ENCODE peak calls at places on chromosomes 2 and 18, in ten cellular contexts. J is upper lobe of right lung; W is GM23338; L is naive thymus-derived CD4-positive, alpha-beta T cell; Q is GM23248; V is A549; H is RWPE2; Y is CD4-positive, alpha-beta memory T cell; N is kidney; I is pancreas. R is an unnamed sample. For H3K4me1, the result is how much of the 10 kb centered on the place peaks cover.

GRCh38 chr2:240567872-240568677 is at the start of gene RNPEPL1:
- DNase-seq in N (peak), I (peak), Y (peak), V (peak), J (peak), Q (peak), W (peak), H (peak), L (peak), R (peak)

GRCh38 chr2:135095591-135095990 is 43.5 kb downstream of the RAB3GAP1 start:
- DNase-seq in Y (no peak), W (no peak), Q (no peak), H (no peak), V (no peak), N (no peak), I (no peak), L (no peak), J (no peak), R (no peak)

GRCh38 chr2:230929381-230930148 is 4.5 kb upstream of the GPR55 start:
- DNase-seq in N (no peak), L (no peak), V (no peak), Q (no peak), J (no peak), Y (no peak), I (no peak), H (no peak), W (no peak), R (peak)

GRCh38 chr2:196592331-196592911 is 47.1 kb upstream of the CCDC150 start:
- DNase-seq in V (peak), I (peak), W (peak), H (no peak), N (no peak), Y (no peak), Q (peak), J (peak), L (no peak), R (no peak)

GRCh38 chr18:67581178-67581577 is 64.7 kb upstream of the DSEL start:
- DNase-seq in W (no peak), Y (no peak), Q (no peak), J (no peak), H (no peak), N (no peak), I (no peak), L (no peak), V (no peak), R (no peak)

GRCh38 chr2:191255271-191255670 is 10.1 kb downstream of the MYO1B start:
- DNase-seq in I (no peak), L (no peak), N (no peak), J (no peak), H (no peak), V (no peak), Q (peak), Y (no peak), W (no peak), R (no peak)

GRCh38 chr2:218970916-218971315 is 11.4 kb downstream of the CDK5R2 start:
- DNase-seq in N (no peak), J (no peak), V (no peak), W (no peak), L (no peak), Q (no peak), Y (no peak), I (no peak), H (peak), R (peak)

GRCh38 chr2:241895427-241895731 is 25.9 kb downstream of the RTP5 start:
- DNase-seq in N (no peak), L (no peak), H (no peak), I (no peak), Q (no peak), W (no peak), Y (no peak), J (no peak), V (no peak), R (no peak)

GRCh38 chr2:47867205-47867604 is 39.1 kb downstream of the FBXO11 start:
- DNase-seq in Q (peak), V (peak), N (no peak), L (no peak), H (no peak), Y (no peak), I (no peak), J (no peak), W (no peak), R (no peak)

GRCh38 chr2:86393521-86394490 is 47.4 kb upstream of the KDM3A start:
- DNase-seq in I (no peak), V (no peak), N (no peak), Y (no peak), H (no peak), W (no peak), Q (peak), L (no peak), J (no peak), R (no peak)

GRCh38 chr2:37796481-37796880 is 125.0 kb upstream of the CDC42EP3 start:
- DNase-seq in Q (no peak), N (no peak), L (no peak), Y (no peak), J (no peak), V (no peak), W (no peak), H (no peak), I (no peak), R (no peak)

GRCh38 chr2:197813093-197813787 is 8.8 kb downstream of the PLCL1 start:
- DNase-seq in I (no peak), W (peak), Y (no peak), Q (peak), V (peak), L (no peak), H (no peak), J (no peak), N (no peak), R (no peak)

GRCh38 chr2:43220982-43221659 is 5.3 kb downstream of the ZFP36L2 start:
- DNase-seq in L (peak), J (peak), V (no peak), I (no peak), N (peak), W (peak), Y (peak), H (peak), Q (peak), R (peak)

GRCh38 chr2:239832101-239832994 is 192.8 kb downstream of the NDUFA10 start:
- DNase-seq in H (no peak), W (no peak), N (peak), Q (no peak), Y (no peak), V (no peak), J (peak), I (no peak), L (no peak), R (no peak)

GRCh38 chr2:241254904-241255351 is 60.5 kb downstream of the HDLBP start:
- DNase-seq in H (no peak), V (no peak), I (peak), W (no peak), Y (no peak), Q (no peak), J (no peak), L (no peak), N (no peak), R (peak)

GRCh38 chr2:98356729-98357128 is 10.5 kb downstream of the CNGA3 start:
- DNase-seq in Q (no peak), H (no peak), N (no peak), W (no peak), J (no peak), Y (no peak), L (no peak), I (no peak), V (peak), R (no peak)

GRCh38 chr2:159867557-159868330 is 69.7 kb upstream of the CD302 start:
- DNase-seq in Y (no peak), L (no peak), J (no peak), W (no peak), I (no peak), N (no peak), V (no peak), Q (no peak), H (no peak), R (no peak)

GRCh38 chr18:73462092-73462491 is 594.3 kb upstream of the NETO1 start:
- DNase-seq in H (no peak), N (no peak), W (no peak), J (no peak), Y (no peak), V (no peak), I (no peak), Q (peak), L (no peak), R (no peak)

GRCh38 chr2:189557373-189557772 is 23.2 kb downstream of the SLC40A1 start:
- DNase-seq in L (no peak), N (no peak), V (no peak), J (no peak), I (no peak), H (no peak), Q (no peak), W (no peak), Y (no peak), R (no peak)

GRCh38 chr18:79738041-79738461 is 58.4 kb downstream of the CTDP1 start:
- DNase-seq in V (no peak), Y (no peak), Q (no peak), W (no peak), H (peak), J (peak), I (peak), N (peak), L (no peak), R (peak)

GRCh38 chr2:17309741-17310339 is 208.4 kb downstream of the RAD51AP2 start:
- DNase-seq in I (no peak), V (peak), N (no peak), Q (peak), J (no peak), L (no peak), Y (no peak), W (peak), H (no peak), R (no peak)

GRCh38 chr2:173989886-173990744 is 24.9 kb upstream of the SP3 start:
- DNase-seq in W (no peak), I (no peak), Y (no peak), L (no peak), J (no peak), H (no peak), Q (no peak), N (no peak), V (no peak), R (no peak)

GRCh38 chr18:56255381-56255780 is 383.0 kb downstream of the TXNL1 start:
- DNase-seq in V (no peak), L (no peak), H (no peak), I (no peak), Q (no peak), J (no peak), W (no peak), Y (no peak), N (no peak), R (no peak)

GRCh38 chr2:175010848-175011254 is 5.7 kb upstream of the CHN1 start:
- DNase-seq in Y (no peak), W (no peak), H (no peak), V (no peak), L (no peak), N (no peak), I (no peak), Q (no peak), J (no peak), R (no peak)

GRCh38 chr2:113072584-113072983 is 4.8 kb downstream of the IL1F10 start:
- DNase-seq in I (no peak), J (no peak), L (no peak), Q (no peak), H (no peak), W (no peak), N (no peak), Y (no peak), V (no peak), R (no peak)

GRCh38 chr2:40760071-40760666 is 308.3 kb upstream of the SLC8A1 start:
- DNase-seq in J (no peak), N (no peak), Q (peak), V (peak), H (no peak), Y (no peak), L (no peak), W (peak), I (no peak), R (peak)

GRCh38 chr2:205835251-205835900 is 153.1 kb downstream of the NRP2 start:
- DNase-seq in W (no peak), H (no peak), V (no peak), J (no peak), Q (no peak), L (no peak), I (no peak), N (no peak), Y (no peak), R (no peak)

GRCh38 chr2:233544079-233544690 is 22.4 kb downstream of the USP40 start:
- DNase-seq in J (no peak), W (peak), H (no peak), L (no peak), N (no peak), I (no peak), Q (peak), V (no peak), Y (no peak), R (no peak)

GRCh38 chr2:222353998-222354397 is 55.2 kb upstream of the PAX3 start:
- DNase-seq in J (no peak), I (no peak), Y (no peak), Q (no peak), V (no peak), L (no peak), N (no peak), W (no peak), H (no peak), R (no peak)

GRCh38 chr18:8602040-8602439 is 7.2 kb upstream of the RAB12 start:
- DNase-seq in W (no peak), I (no peak), Y (no peak), V (no peak), N (no peak), L (no peak), H (no peak), J (no peak), Q (no peak), R (no peak)

GRCh38 chr2:60386436-60386835 is 167.0 kb downstream of the BCL11A start:
- DNase-seq in J (no peak), Q (no peak), H (no peak), N (no peak), V (no peak), W (no peak), I (no peak), Y (no peak), L (no peak), R (no peak)

GRCh38 chr2:145413261-145413660 is 893.3 kb upstream of the ZEB2 start:
- DNase-seq in L (no peak), N (no peak), Y (no peak), I (no peak), V (no peak), H (no peak), W (no peak), J (no peak), Q (no peak), R (no peak)

GRCh38 chr2:203404996-203405395 is 76.8 kb downstream of the ABI2 start:
- DNase-seq in Q (peak), W (no peak), Y (no peak), J (no peak), L (no peak), I (no peak), H (no peak), N (no peak), V (no peak), R (no peak)

GRCh38 chr2:149330127-149331022 is at the start of gene LYPD6:
- DNase-seq in W (peak), J (peak), Y (no peak), V (peak), N (peak), I (peak), H (peak), Q (peak), L (no peak), R (peak)

DNA sequence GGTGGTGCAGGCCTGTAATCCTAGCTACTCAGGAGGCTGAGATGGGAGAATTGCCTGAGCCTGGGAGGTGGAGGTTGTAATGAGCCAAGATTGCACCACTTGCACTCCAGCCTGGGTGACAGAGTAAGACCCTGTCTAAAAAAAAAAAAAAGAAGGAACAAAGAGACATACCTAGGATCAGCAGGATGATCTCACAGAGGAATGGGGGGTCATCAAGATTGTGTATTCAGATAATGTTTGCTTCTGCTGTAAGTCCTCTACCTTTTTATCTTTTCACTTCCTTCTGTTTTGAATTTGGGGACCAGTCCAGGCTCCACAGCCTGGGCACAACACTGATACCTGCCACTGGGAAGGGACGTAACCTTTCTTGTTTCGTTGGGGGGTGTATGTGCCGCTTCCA is 53.2 kb downstream of the MAP4K4 start:
- DNase-seq in H (no peak), J (no peak), Y (no peak), L (no peak), Q (no peak), W (no peak), N (no peak), V (no peak), I (no peak), R (no peak)
- H3K4me1 ChIP-seq in H (half or more), J (half or more), Y (half or more), L (under half), Q (half or more), W (half or more), N (under half), V (half or more), I (under half), R (half or more)

DNA sequence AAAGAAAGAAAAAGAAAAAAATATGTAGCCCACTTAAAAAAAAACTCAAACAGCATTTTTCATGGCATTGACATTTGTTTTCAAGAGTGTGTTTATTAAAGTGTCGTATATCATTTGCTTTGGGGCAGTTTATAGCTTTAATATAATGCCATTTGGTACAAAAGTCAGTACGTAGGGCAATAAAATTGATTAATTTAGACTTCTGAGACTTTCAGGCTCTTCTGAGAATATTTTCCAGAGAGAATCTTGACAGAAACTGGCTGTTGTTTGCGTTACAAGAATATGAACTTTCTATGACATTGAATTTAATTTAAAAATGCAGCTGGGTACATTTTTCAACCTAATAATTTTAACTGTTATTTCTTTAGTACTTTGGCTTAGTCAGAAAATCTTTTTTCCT is 98.9 kb downstream of the RNF144A start:
- DNase-seq in N (no peak), Y (no peak), W (no peak), L (no peak), V (no peak), Q (no peak), H (no peak), I (no peak), J (no peak), R (no peak)
- H3K27ac ChIP-seq in N (no peak), Y (no peak), W (no peak), L (no peak), V (no peak), Q (no peak), H (no peak), I (no peak), J (no peak), R (no peak)

GRCh38 chr2:42063383-42064171 is 15.8 kb downstream of the PKDCC start:
- DNase-seq in V (peak), Q (peak), Y (no peak), H (no peak), W (no peak), I (no peak), J (no peak), N (no peak), L (no peak), R (no peak)
- H3K4me1 ChIP-seq in V (under half), Q (under half), Y (under half), H (under half), W (under half), I (under half), J (under half), N (under half), L (under half), R (half or more)

GRCh38 chr2:229408982-229409381 is 137.9 kb upstream of the PID1 start:
- DNase-seq in W (no peak), Q (no peak), Y (no peak), N (no peak), L (no peak), H (no peak), I (no peak), V (peak), J (no peak), R (no peak)
- H3K27ac ChIP-seq in W (peak), Q (peak), Y (no peak), N (no peak), L (no peak), H (peak), I (peak), V (peak), J (peak), R (peak)

GRCh38 chr2:68750592-68751396 is 16.2 kb downstream of the ARHGAP25 start:
- DNase-seq in Y (no peak), H (no peak), W (no peak), J (no peak), V (no peak), L (no peak), I (no peak), Q (no peak), N (no peak), R (no peak)
- H3K4me1 ChIP-seq in Y (half or more), H (under half), W (under half), J (under half), V (under half), L (half or more), I (under half), Q (under half), N (under half), R (under half)

GRCh38 chr2:118403658-118404451 is 315.6 kb downstream of the INSIG2 start:
- DNase-seq in L (no peak), I (no peak), N (no peak), H (no peak), V (no peak), W (no peak), J (no peak), Y (no peak), Q (peak), R (no peak)
- H3K27ac ChIP-seq in L (no peak), I (no peak), N (no peak), H (peak), V (no peak), W (no peak), J (no peak), Y (no peak), Q (no peak), R (no peak)